ENCODE peak calls at places on chromosome 21, in seven cellular contexts. T is GM23338, M is HCT116, Z is suprapubic skin, B is upper lobe of left lung, N is stomach, S is prostate gland. F is an unnamed sample.

GRCh38 chr21:15063821-15064575 is 802 bp downstream of the NRIP1 start:
- DNase-seq in T (peak; percentile 66), B (peak; percentile 45), M (no peak), Z (peak; percentile 80), N (peak; percentile 65), S (peak; percentile 34), F (no peak)

GRCh38 chr21:32414579-32415358 is 2.3 kb downstream of the EVA1C start:
- DNase-seq in T (no peak), B (no peak), Z (no peak), N (no peak), M (no peak), S (no peak), F (no peak)

GRCh38 chr21:43880111-43880985 is 15.3 kb downstream of the AGPAT3 start:
- DNase-seq in S (peak; percentile 90), T (peak; percentile 23), N (peak; percentile 57), B (peak; percentile 66), M (peak; percentile 81), Z (no peak), F (no peak)

GRCh38 chr21:38984982-38985422 is 179.3 kb downstream of the ETS2 start:
- DNase-seq in S (no peak), M (no peak), Z (no peak), B (no peak), T (no peak), N (no peak), F (no peak)

GRCh38 chr21:14116080-14116481 is 94.7 kb downstream of the LIPI start:
- DNase-seq in N (no peak), Z (no peak), S (no peak), B (no peak), T (no peak), M (no peak), F (peak; percentile 5)

GRCh38 chr21:17730782-17731181 is 88.4 kb downstream of the C21orf91 start:
- DNase-seq in T (no peak), S (no peak), N (no peak), Z (no peak), M (no peak), B (no peak), F (no peak)

GRCh38 chr21:45098867-45099266 is 24.5 kb downstream of the ADARB1 start:
- DNase-seq in T (peak; percentile 58), B (no peak), Z (no peak), S (no peak), M (no peak), N (no peak), F (no peak)

GRCh38 chr21:45263534-45263933 is 24.2 kb downstream of the POFUT2 start:
- DNase-seq in T (no peak), M (no peak), B (no peak), Z (no peak), N (peak; percentile 16), S (no peak), F (no peak)

GRCh38 chr21:45542242-45542666 is at the start of gene SLC19A1:
- DNase-seq in T (peak; percentile 66), N (peak; percentile 79), B (peak; percentile 77), M (no peak), Z (peak; percentile 78), S (peak; percentile 49), F (peak; percentile 98)

GRCh38 chr21:39802226-39802625 is 57.2 kb downstream of the IGSF5 start:
- DNase-seq in B (no peak), Z (no peak), T (no peak), N (no peak), S (no peak), M (no peak), F (no peak)

GRCh38 chr21:46091118-46091517 is 6.8 kb upstream of the COL6A2 start:
- DNase-seq in T (no peak), Z (no peak), M (no peak), N (no peak), B (no peak), S (no peak), F (no peak)

GRCh38 chr21:39187141-39187540 is 3.9 kb upstream of the PSMG1 start:
- DNase-seq in T (no peak), N (no peak), M (no peak), S (no peak), B (no peak), Z (no peak), F (no peak)

GRCh38 chr21:43854773-43855633 is 10.0 kb upstream of the AGPAT3 start:
- DNase-seq in T (no peak), N (no peak), M (no peak), B (peak; percentile 63), Z (no peak), S (no peak), F (peak; percentile 60)

GRCh38 chr21:15896501-15896900 is 166.7 kb downstream of the USP25 start:
- DNase-seq in M (no peak), B (no peak), T (no peak), S (no peak), N (no peak), Z (no peak), F (no peak)

GRCh38 chr21:44999428-44999971 is 59.7 kb downstream of the SLX9 start:
- DNase-seq in Z (no peak), M (no peak), S (no peak), N (no peak), T (no peak), B (no peak), F (no peak)

GRCh38 chr21:27429612-27430361 is 462.9 kb upstream of the ADAMTS5 start:
- DNase-seq in N (no peak), M (no peak), S (no peak), B (no peak), T (no peak), Z (no peak), F (no peak)

GRCh38 chr21:38293765-38294164 is 37.0 kb downstream of the KCNJ15 start:
- DNase-seq in B (no peak), S (no peak), Z (no peak), T (no peak), M (no peak), N (peak; percentile 64), F (no peak)

GRCh38 chr21:36203603-36203889 is 46.9 kb downstream of the DOP1B start:
- DNase-seq in S (no peak), B (no peak), N (peak; percentile 43), T (no peak), Z (no peak), M (peak; percentile 59), F (peak; percentile 40)

GRCh38 chr21:14838400-14838799 is 226.4 kb downstream of the NRIP1 start:
- DNase-seq in N (no peak), S (no peak), B (no peak), Z (no peak), M (no peak), T (no peak), F (no peak)

GRCh38 chr21:25913488-25913887 is 178.7 kb downstream of the GABPA start:
- DNase-seq in B (no peak), Z (no peak), N (no peak), T (no peak), M (no peak), S (no peak), F (no peak)

DNA sequence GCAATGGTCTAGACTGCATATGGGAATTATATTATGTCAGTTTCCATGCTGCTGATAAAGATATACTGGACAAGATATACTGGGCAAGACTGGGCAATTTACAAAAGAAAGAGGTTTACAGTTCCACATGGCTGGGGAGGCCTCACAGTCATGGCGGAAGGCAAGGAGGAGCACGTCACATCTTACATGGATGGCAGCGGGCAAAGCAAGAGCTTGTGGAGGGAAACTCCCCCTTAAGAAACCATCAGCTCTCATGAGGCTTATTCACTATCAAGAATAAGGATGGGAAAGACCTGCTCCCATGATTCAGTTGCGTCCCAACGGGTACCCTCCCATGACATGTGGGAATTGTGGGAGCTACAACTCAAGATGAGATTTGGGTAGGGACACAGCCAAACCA is 21.2 kb downstream of the CCT8 start:
- DNase-seq in T (no peak), Z (no peak), S (no peak), B (no peak), M (no peak), N (no peak), F (no peak)
- TF ChIP-seq POLR2AphosphoS5 in T (no peak), Z (no peak), S (no peak), B (no peak), M (no peak), N (no peak), F (no peak)

DNA sequence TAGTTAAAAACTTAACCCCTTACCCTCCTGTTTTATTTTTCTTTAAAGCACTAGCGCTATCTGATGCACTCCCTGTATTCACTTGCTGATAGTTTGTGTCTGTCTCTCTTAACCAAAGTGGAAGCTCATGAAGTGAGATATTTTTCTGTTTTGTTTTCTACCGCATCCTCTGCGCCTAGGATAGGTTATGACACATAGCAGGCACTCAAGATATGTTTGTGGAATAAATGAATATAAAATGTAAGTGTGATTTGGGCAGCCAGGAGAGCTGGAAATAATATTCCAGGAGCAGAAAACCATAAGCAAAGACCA is 49.0 kb upstream of the MRPS6 start:
- DNase-seq in N (no peak), T (no peak), S (no peak), Z (no peak), B (no peak), M (no peak), F (no peak)
- TF ChIP-seq POLR2AphosphoS5 in N (no peak), T (no peak), S (no peak), Z (no peak), B (no peak), M (no peak), F (no peak)

GRCh38 chr21:41635874-41636273 is 127.9 kb upstream of the TMPRSS2 start:
- DNase-seq in M (no peak), Z (peak; percentile 2), N (no peak), T (no peak), B (no peak), S (no peak), F (no peak)
- TF ChIP-seq POLR2AphosphoS5 in M (no peak), Z (no peak), N (no peak), T (no peak), B (no peak), S (no peak), F (no peak)

DNA sequence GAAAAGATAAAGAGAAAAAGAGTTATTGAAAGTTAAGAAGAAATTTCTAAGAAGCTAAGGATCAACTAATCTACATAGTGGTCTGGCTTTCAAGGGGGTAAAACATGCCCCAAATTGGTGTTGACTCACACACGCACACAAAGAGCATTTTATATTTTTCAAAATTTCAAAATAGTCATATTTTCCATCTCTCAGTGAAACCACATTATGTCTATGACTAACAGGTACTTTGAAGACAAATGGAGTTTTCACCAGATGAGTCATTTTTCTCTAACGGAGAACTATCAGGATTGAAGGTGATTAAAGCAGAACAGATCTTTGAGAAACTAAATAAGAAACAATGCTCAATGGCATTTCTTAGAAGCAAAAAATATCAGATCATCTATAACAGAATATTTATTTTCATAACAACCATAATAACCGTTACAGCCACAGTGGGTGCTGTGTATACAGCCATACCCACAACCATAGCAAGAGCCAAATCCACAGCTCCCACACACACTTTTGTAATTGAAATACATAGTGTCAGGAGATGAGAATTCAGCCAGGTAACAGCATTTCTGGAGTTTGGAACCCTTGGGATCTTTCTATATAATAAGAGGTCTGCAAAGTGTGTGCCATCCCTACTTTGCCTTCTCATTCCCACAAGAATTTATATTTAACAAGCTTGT is at the start of gene KRTAP21-3:
- DNase-seq in Z (no peak), M (peak; percentile 18), S (no peak), B (no peak), T (no peak), N (no peak), F (no peak)
- TF ChIP-seq POLR2AphosphoS5 in Z (no peak), M (no peak), S (no peak), B (no peak), T (no peak), N (no peak), F (no peak)